ENCODE peak calls at places on chromosomes 13 and 19, in nine cellular contexts. C, P, N, S, H, X, Z, J and B are unnamed samples.

GRCh38 chr19:7618771-7619510 is 10.4 kb downstream of the XAB2 start:
- DNase-seq in H (no peak), Z (no peak), C (no peak), P (no peak), J (no peak), N (no peak), S (peak; percentile 85), X (peak; percentile 96), B (no peak)

GRCh38 chr13:107458269-107458668 is 757.1 kb downstream of the LIG4 start:
- DNase-seq in H (no peak), J (no peak), S (no peak), C (no peak), N (no peak), Z (no peak), X (no peak), P (no peak), B (no peak)

GRCh38 chr19:10209305-10209704 is 14.6 kb upstream of the DNMT1 start:
- DNase-seq in N (no peak), S (no peak), H (no peak), X (no peak), J (no peak), Z (no peak), C (no peak), P (no peak), B (no peak)

GRCh38 chr13:100473493-100474044 is 115.0 kb downstream of the GGACT start:
- DNase-seq in C (no peak), J (no peak), P (no peak), N (no peak), H (no peak), Z (no peak), X (no peak), S (no peak), B (no peak)

GRCh38 chr13:45196622-45197021 is 4.2 kb downstream of the KCTD4 start:
- DNase-seq in C (no peak), X (no peak), S (no peak), Z (no peak), P (peak; percentile 28), H (no peak), J (no peak), N (no peak), B (no peak)

GRCh38 chr19:35755550-35756371 is 1.1 kb downstream of the HSPB6 start:
- DNase-seq in J (no peak), C (peak; percentile 90), P (peak; percentile 92), Z (no peak), N (peak; percentile 84), X (peak; percentile 77), S (peak; percentile 84), H (peak; percentile 95), B (no peak)

GRCh38 chr13:105050696-105051095 is 1484.8 kb downstream of the EFNB2 start:
- DNase-seq in S (no peak), P (peak; percentile 1), Z (peak; percentile 29), H (no peak), N (no peak), C (no peak), J (no peak), X (no peak), B (no peak)

GRCh38 chr19:38135150-38135998 is 88.6 kb downstream of the DPF1 start:
- DNase-seq in N (no peak), P (no peak), Z (no peak), S (no peak), C (no peak), J (no peak), H (no peak), X (no peak), B (no peak)

GRCh38 chr19:925912-926594 is at the start of gene ARID3A:
- DNase-seq in S (no peak), X (peak; percentile 65), J (no peak), C (peak; percentile 48), H (no peak), N (no peak), P (peak; percentile 81), Z (no peak), B (no peak)

GRCh38 chr13:45865414-45865813 is 13.9 kb upstream of the SIAH3 start:
- DNase-seq in Z (no peak), X (no peak), H (no peak), J (no peak), S (no peak), N (no peak), C (no peak), P (no peak), B (no peak)

GRCh38 chr19:8423821-8424223 is 10.7 kb downstream of the MARCHF2 start:
- DNase-seq in H (peak; percentile 94), C (peak; percentile 94), N (peak; percentile 99), X (peak; percentile 85), S (peak; percentile 85), J (peak; percentile 94), Z (peak; percentile 65), P (peak; percentile 99), B (peak; percentile 81)

GRCh38 chr13:91729859-91730258 is 331.4 kb downstream of the GPC5 start:
- DNase-seq in N (no peak), H (no peak), S (no peak), J (no peak), C (no peak), Z (no peak), X (no peak), P (no peak), B (no peak)

GRCh38 chr19:29485293-29485692 is 40.5 kb upstream of the VSTM2B start:
- DNase-seq in C (no peak), J (no peak), Z (no peak), P (no peak), S (peak; percentile 10), H (no peak), N (no peak), X (peak; percentile 36), B (no peak)

GRCh38 chr19:48249502-48250014 is 6.2 kb downstream of the CARD8 start:
- DNase-seq in X (peak; percentile 76), J (no peak), S (peak; percentile 73), H (no peak), Z (no peak), C (peak; percentile 41), N (peak; percentile 40), P (peak; percentile 37), B (no peak)

GRCh38 chr13:112790735-112791641 is 101.2 kb downstream of the ATP11A start:
- DNase-seq in J (no peak), H (no peak), N (no peak), C (no peak), P (peak; percentile 30), Z (no peak), X (no peak), S (no peak), B (no peak)

GRCh38 chr13:99982741-99983400 is 1.3 kb downstream of the ZIC2 start:
- DNase-seq in C (no peak), P (no peak), Z (no peak), N (no peak), X (no peak), H (no peak), J (no peak), S (no peak), B (no peak)

GRCh38 chr13:35953537-35954206 is 177.5 kb downstream of the DCLK1 start:
- DNase-seq in C (peak; percentile 73), J (peak; percentile 25), Z (peak; percentile 64), X (peak; percentile 64), S (no peak), N (peak; percentile 86), H (peak; percentile 77), P (peak; percentile 95), B (no peak)

GRCh38 chr13:40993119-40993518 is 26.0 kb downstream of the ELF1 start:
- DNase-seq in J (no peak), Z (no peak), C (no peak), H (no peak), P (peak; percentile 26), X (no peak), N (no peak), S (no peak), B (no peak)

DNA sequence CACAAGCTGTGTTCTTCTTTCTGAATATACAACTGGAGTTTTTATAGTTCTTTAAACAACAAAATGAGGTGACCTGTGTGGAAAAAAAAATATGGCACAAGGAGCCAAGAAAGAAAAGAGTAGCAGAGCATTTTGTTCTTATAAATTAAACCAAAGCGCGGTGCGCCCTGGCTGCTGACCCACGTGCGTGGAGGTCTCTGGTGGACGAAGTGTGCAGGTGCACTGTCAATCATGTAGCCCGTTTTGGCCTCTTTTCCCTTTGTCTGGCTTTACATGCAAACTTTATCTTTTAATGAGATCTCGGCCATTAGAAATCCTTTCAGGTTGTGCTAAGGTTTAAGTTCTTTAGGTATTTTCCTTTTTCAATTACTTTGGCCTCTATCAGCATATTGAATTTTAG is 443.8 kb upstream of the SLC10A2 start:
- DNase-seq in C (no peak), H (no peak), Z (no peak), P (no peak), S (no peak), N (no peak), X (no peak), J (no peak), B (no peak)
- TF ChIP-seq CTCF in C (no peak), H (no peak), Z (no peak), P (no peak), S (no peak), N (no peak), X (no peak), J (peak; percentile 44), B (peak; percentile 14)

GRCh38 chr19:46944123-46944718 is 75.4 kb upstream of the NPAS1 start:
- DNase-seq in J (no peak), N (no peak), P (no peak), Z (no peak), H (no peak), X (no peak), S (no peak), C (no peak), B (no peak)
- H3K4me3 ChIP-seq in J (peak overlapping the region; percentile 56), N (no peak overlapping the region), P (no peak overlapping the region), Z (peak overlapping the region; percentile 4), H (no peak overlapping the region), X (no peak overlapping the region), S (no peak overlapping the region), C (peak overlapping the region; percentile 42), B (no peak overlapping the region)

DNA sequence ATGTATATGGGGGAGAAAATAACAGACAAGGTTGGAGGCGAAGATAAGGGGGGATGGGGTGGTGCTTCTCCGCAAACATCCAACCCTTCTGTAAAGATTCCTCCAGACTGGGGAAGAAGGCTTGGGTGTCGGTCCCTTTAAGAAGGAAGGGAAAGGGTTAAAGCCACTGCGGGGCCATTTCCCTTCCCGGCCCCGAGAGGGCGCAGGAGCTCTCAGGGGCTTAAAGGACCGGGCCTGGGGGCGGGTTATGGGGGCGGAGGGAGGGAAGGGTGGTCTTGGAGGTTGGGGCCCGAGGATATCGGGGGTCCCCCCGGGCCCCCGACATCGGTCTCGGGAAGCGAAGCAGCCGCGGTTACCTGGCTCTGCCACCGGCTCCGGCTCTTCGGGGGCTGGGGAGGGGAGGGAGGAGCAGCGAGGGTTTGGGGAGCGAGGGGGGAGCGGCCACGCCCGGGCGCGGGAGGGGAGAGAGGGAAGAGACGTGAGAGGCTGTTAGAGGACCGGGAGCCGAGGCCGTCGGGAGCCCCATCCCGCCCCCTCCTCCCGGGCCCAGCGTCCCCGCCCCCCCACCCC is 2.8 kb downstream of the TNNT1 start:
- DNase-seq in Z (no peak), C (no peak), X (no peak), S (no peak), H (no peak), P (peak; percentile 24), N (no peak), J (no peak), B (no peak)
- TF ChIP-seq CTCF in Z (peak; percentile 60), C (peak; percentile 47), X (peak; percentile 27), S (no peak), H (no peak), P (peak; percentile 56), N (no peak), J (no peak), B (peak; percentile 51)

DNA sequence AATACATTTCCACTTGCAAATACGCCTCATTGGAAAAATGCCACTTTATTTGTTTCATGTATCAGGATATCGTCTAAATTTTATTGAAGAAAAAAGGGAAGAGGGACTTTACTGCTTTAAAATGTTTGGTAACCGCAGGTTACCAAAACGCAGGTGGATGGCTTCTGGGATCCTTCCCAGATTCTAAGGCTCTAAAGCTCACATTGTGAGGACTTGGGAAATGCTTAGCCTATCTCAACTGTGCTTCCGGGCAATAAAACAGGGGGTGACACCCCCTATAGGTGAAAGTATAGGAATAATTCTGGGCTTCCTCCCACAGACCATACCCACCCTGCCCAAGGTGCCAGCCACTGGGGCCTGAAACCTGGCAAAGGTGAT is 73.2 kb upstream of the IPO5 start:
- DNase-seq in J (no peak), N (no peak), P (no peak), Z (no peak), X (no peak), H (no peak), S (no peak), C (no peak), B (no peak)
- H3K4me3 ChIP-seq in J (no peak overlapping the region), N (no peak overlapping the region), P (no peak overlapping the region), Z (no peak overlapping the region), X (no peak overlapping the region), H (no peak overlapping the region), S (no peak overlapping the region), C (no peak overlapping the region), B (no peak overlapping the region)